ENCODE peak calls at places on chromosomes 16 and 17, in ten cellular contexts. P, L, B, E, H, Y, D, C, U and F are unnamed samples.

GRCh38 chr17:31444026-31444425 is 52.6 kb downstream of the RAB11FIP4 start:
- DNase-seq in P (no peak), L (no peak), B (no peak), E (no peak), H (no peak), Y (no peak), D (no peak), C (no peak), U (no peak), F (no peak)

GRCh38 chr16:58127033-58127556 is 2.1 kb downstream of the CFAP20 start:
- DNase-seq in P (peak; percentile 56), L (no peak), B (no peak), E (no peak), H (no peak), Y (peak; percentile 36), D (no peak), C (peak; percentile 65), U (no peak), F (no peak)

GRCh38 chr17:80855968-80856862 is 135.4 kb upstream of the CHMP6 start:
- DNase-seq in P (no peak), L (no peak), B (peak; percentile 82), E (peak; percentile 87), H (no peak), Y (peak; percentile 64), D (peak; percentile 97), C (peak; percentile 93), U (peak; percentile 96), F (peak; percentile 36)

GRCh38 chr16:3004319-3004718 is 8.4 kb upstream of the CLDN9 start:
- DNase-seq in P (no peak), L (no peak), B (peak; percentile 39), E (no peak), H (no peak), Y (no peak), D (no peak), C (no peak), U (no peak), F (no peak)

GRCh38 chr17:50259484-50260324 is 14.6 kb upstream of the TMEM92 start:
- DNase-seq in P (no peak), L (no peak), B (no peak), E (no peak), H (peak; percentile 60), Y (peak; percentile 25), D (peak; percentile 54), C (no peak), U (no peak), F (no peak)

GRCh38 chr17:78991017-78991783 is 11.5 kb upstream of the LGALS3BP start:
- DNase-seq in P (no peak), L (no peak), B (peak; percentile 5), E (peak; percentile 45), H (no peak), Y (peak; percentile 43), D (peak; percentile 19), C (no peak), U (no peak), F (peak; percentile 5)

GRCh38 chr17:72376486-72377345 is 255.9 kb downstream of the SOX9 start:
- DNase-seq in P (no peak), L (no peak), B (no peak), E (no peak), H (no peak), Y (no peak), D (no peak), C (no peak), U (no peak), F (no peak)

GRCh38 chr16:66925322-66925840 is at the start of gene RRAD:
- DNase-seq in P (no peak), L (peak; percentile 80), B (peak; percentile 80), E (peak; percentile 88), H (peak; percentile 81), Y (no peak), D (no peak), C (no peak), U (peak; percentile 92), F (peak; percentile 72)

GRCh38 chr16:76335187-76335974 is 58.2 kb downstream of the CNTNAP4 start:
- DNase-seq in P (no peak), L (no peak), B (no peak), E (no peak), H (no peak), Y (no peak), D (no peak), C (no peak), U (no peak), F (no peak)

GRCh38 chr17:49209061-49209571 is 1.3 kb downstream of the GNGT2 start:
- DNase-seq in P (no peak), L (peak; percentile 13), B (no peak), E (no peak), H (no peak), Y (no peak), D (no peak), C (no peak), U (no peak), F (no peak)

GRCh38 chr16:11597268-11597690 is 10.6 kb upstream of the LITAF start:
- DNase-seq in P (no peak), L (no peak), B (no peak), E (peak; percentile 70), H (peak; percentile 15), Y (no peak), D (no peak), C (peak; percentile 39), U (no peak), F (no peak)

GRCh38 chr17:22512997-22513538 is 820.7 kb downstream of the KCNJ18 start:
- DNase-seq in P (no peak), L (no peak), B (no peak), E (no peak), H (no peak), Y (no peak), D (no peak), C (peak; percentile 11), U (no peak), F (no peak)

GRCh38 chr17:22512506-22512905 is 820.2 kb downstream of the KCNJ18 start:
- DNase-seq in P (no peak), L (no peak), B (no peak), E (no peak), H (no peak), Y (no peak), D (no peak), C (no peak), U (no peak), F (no peak)

GRCh38 chr17:22510504-22510903 is 818.2 kb downstream of the KCNJ18 start:
- DNase-seq in P (no peak), L (no peak), B (no peak), E (no peak), H (no peak), Y (no peak), D (no peak), C (no peak), U (no peak), F (no peak)

GRCh38 chr17:22511431-22511830 is 819.1 kb downstream of the KCNJ18 start:
- DNase-seq in P (no peak), L (no peak), B (no peak), E (no peak), H (no peak), Y (no peak), D (no peak), C (no peak), U (no peak), F (no peak)

DNA sequence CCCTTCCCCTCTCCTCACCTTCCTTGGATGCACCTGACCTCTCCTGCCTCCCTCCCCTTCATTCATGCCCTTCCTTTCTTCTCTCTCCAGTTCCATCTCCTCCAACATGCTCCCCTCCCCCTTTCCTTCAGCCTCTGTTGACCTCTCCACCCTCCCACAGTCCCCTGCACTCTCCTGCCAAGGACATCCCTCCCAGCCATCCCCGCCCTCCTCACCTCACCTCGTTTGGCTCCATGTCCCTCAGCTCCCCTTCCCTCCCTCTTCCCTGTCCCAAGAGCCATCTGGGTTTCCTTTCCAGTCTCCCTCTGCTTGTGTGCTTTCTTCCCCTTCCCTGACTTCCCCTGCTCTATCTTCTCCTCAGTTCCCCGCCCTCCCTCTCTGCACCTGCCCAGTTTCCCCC is 819.7 kb downstream of the KCNJ18 start:
- DNase-seq in P (no peak), L (no peak), B (no peak), E (no peak), H (no peak), Y (no peak), D (no peak), C (no peak), U (no peak), F (no peak)
- H3K9me3 ChIP-seq in P (no peaks in the 10 kb centered on the region), L (no peaks in the 10 kb centered on the region), B (no peaks in the 10 kb centered on the region), E (no peaks in the 10 kb centered on the region), H (no peaks in the 10 kb centered on the region), Y (peaks cover 13% of the 10 kb centered on the region), D (peaks cover 3% of the 10 kb centered on the region), C (no peaks in the 10 kb centered on the region), U (no peaks in the 10 kb centered on the region), F (no peaks in the 10 kb centered on the region)

DNA sequence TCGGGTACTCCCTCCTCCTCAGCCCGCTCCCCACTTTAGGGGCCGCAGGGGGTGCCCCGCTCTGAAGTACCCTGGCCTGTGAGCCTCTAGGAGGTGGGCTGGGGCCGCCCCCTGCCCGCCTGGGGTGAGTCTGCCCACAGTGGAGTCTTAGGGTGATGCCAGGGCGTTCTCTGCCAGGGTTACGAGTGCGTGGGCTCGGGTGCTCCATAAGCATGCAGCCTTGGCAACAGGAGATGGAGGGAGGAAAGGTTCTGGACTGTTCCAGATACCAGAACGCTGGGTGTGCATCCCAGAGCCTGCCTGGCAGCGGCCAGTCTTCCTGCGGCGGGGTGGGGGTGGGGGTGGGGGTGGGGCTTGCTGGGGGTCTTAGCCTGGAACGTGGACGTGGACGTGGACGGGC is 15.9 kb downstream of the CACNA1H start:
- DNase-seq in P (no peak), L (no peak), B (no peak), E (no peak), H (no peak), Y (no peak), D (no peak), C (no peak), U (no peak), F (no peak)
- H3K4me1 ChIP-seq in P (no peaks in the 10 kb centered on the region), L (no peaks in the 10 kb centered on the region), B (no peaks in the 10 kb centered on the region), E (no peaks in the 10 kb centered on the region), H (peaks cover 38% of the 10 kb centered on the region), Y (no peaks in the 10 kb centered on the region), D (no peaks in the 10 kb centered on the region), C (peaks cover 11% of the 10 kb centered on the region), U (no peaks in the 10 kb centered on the region), F (peaks cover 7% of the 10 kb centered on the region)

DNA sequence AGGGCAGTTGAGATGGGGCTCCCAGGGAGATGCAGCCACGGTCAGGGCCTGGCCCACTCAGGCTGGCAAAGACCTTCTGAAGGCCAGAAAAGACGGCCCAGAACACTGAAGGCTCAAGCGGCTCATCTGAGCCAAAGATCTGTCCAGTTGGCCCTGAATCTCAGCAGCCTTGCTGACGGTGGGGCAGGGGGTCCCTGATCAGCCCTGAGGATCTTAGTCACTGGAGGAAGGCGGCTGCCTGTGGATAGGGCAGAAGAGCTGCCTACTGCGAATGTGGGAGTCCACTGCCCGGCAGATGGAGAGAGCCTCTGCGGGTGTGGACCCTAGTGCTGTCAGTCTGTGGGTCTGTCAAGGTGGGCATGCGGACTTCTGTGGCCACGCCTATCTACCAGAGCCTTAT is 1738.2 kb downstream of the TP53TG3F start:
- DNase-seq in P (no peak), L (no peak), B (no peak), E (no peak), H (no peak), Y (no peak), D (no peak), C (no peak), U (no peak), F (no peak)
- H3K9me3 ChIP-seq in P (peaks cover under 1% of the 10 kb centered on the region), L (no peaks in the 10 kb centered on the region), B (no peaks in the 10 kb centered on the region), E (no peaks in the 10 kb centered on the region), H (no peaks in the 10 kb centered on the region), Y (peaks cover 4% of the 10 kb centered on the region), D (peaks cover 5% of the 10 kb centered on the region), C (no peaks in the 10 kb centered on the region), U (no peaks in the 10 kb centered on the region), F (no peaks in the 10 kb centered on the region)

DNA sequence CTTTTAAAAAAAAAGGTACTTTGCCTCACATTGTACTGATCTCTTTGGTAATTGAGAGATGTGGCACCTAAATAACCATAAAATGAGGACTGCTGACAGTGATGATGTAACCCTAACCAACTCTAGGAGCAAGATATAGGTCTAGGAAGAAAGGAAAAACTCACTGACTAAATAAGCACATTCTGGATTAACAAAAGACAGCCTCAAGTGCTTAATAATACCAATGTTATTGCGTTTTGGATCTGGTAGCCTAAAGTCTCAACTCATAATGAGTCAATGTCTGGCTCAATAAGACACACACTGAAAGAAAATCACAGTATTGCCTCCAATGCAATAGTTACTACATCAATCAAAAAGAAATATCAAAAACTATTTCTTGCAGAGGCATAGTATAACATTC is 3.0 kb downstream of the ERN1 start:
- DNase-seq in P (no peak), L (no peak), B (no peak), E (no peak), H (no peak), Y (no peak), D (no peak), C (no peak), U (no peak), F (no peak)
- H3K4me1 ChIP-seq in P (peaks cover 51% of the 10 kb centered on the region), L (peaks cover 11% of the 10 kb centered on the region), B (peaks cover 5% of the 10 kb centered on the region), E (no peaks in the 10 kb centered on the region), H (peaks cover 9% of the 10 kb centered on the region), Y (no peaks in the 10 kb centered on the region), D (peaks cover 27% of the 10 kb centered on the region), C (peaks cover 50% of the 10 kb centered on the region), U (peaks cover 17% of the 10 kb centered on the region), F (no peaks in the 10 kb centered on the region)